ENCODE peak calls at places on chromosomes 16 and 17, in six cellular contexts. X is T-helper 1 cell, T is smooth muscle cell of the brain vasculature, D is body of pancreas, P is RPMI7951, S is HTR-8/SVneo. U is an unnamed sample.

GRCh38 chr16:50093607-50094570 is 28.1 kb downstream of the HEATR3 start:
- DNase-seq in D (peak), X (no peak), P (no peak), T (peak), S (no peak), U (no peak)

GRCh38 chr17:41403409-41404023 is 6.1 kb upstream of the KRT31 start:
- DNase-seq in P (no peak), X (no peak), S (no peak), T (no peak), D (no peak), U (peak)

GRCh38 chr17:39576187-39576586 is 31.5 kb downstream of the NEUROD2 start:
- DNase-seq in S (peak), T (no peak), P (peak), D (no peak), X (no peak), U (peak)

GRCh38 chr17:39223907-39224777 is 1.6 kb downstream of the STAC2 start:
- DNase-seq in X (no peak), T (no peak), S (no peak), P (no peak), D (no peak), U (no peak)

GRCh38 chr17:77086433-77087010 is 54.2 kb upstream of the SEC14L1 start:
- DNase-seq in T (no peak), X (peak), S (peak), D (peak), P (peak), U (peak)

GRCh38 chr17:78337244-78338109 is 22.4 kb downstream of the SOCS3 start:
- DNase-seq in T (no peak), D (no peak), S (no peak), X (no peak), P (peak), U (peak)

GRCh38 chr16:48824271-48824670 is 214.3 kb upstream of the N4BP1 start:
- DNase-seq in T (no peak), D (no peak), X (no peak), S (no peak), P (peak), U (no peak)

GRCh38 chr16:3459401-3460090 is 16.1 kb downstream of the NAA60 start:
- DNase-seq in S (no peak), D (no peak), T (no peak), P (no peak), X (no peak), U (no peak)

GRCh38 chr16:5207001-5207523 is 109.5 kb upstream of the EEF2KMT start:
- DNase-seq in D (no peak), X (no peak), T (no peak), S (no peak), P (no peak), U (no peak)